ENCODE peak calls at places on chromosomes 1 and 21, in eight cellular contexts. J is heart left ventricle, U is heart right ventricle, G is endothelial cell, V is lower lobe of right lung, N is GM13977, W is esophagus muscularis mucosa, K is WTC11. P is an unnamed sample.

GRCh38 chr1:21585037-21585436 is 75.8 kb downstream of the ALPL start:
- DNase-seq in J (peak), U (peak), G (no peak), V (no peak), N (no peak), W (no peak), K (no peak), P (no peak)

GRCh38 chr1:177228721-177229088 is 57.9 kb downstream of the BRINP2 start:
- DNase-seq in J (no peak), U (no peak), G (no peak), V (no peak), N (no peak), W (no peak), K (no peak), P (no peak)

GRCh38 chr1:36968730-36969129 is 65.6 kb downstream of the GRIK3 start:
- DNase-seq in J (no peak), U (no peak), G (no peak), V (no peak), N (no peak), W (no peak), K (no peak), P (no peak)

GRCh38 chr1:84598418-84598817 is 24.2 kb upstream of the CTBS start:
- DNase-seq in J (no peak), U (no peak), G (no peak), V (no peak), N (no peak), W (no peak), K (no peak), P (no peak)

GRCh38 chr1:19203440-19203839 is 6.6 kb downstream of the UBR4 start:
- DNase-seq in J (no peak), U (peak), G (no peak), V (no peak), N (no peak), W (no peak), K (no peak), P (no peak)

GRCh38 chr1:218686258-218686657 is 341.1 kb downstream of the TGFB2 start:
- DNase-seq in J (no peak), U (no peak), G (no peak), V (no peak), N (no peak), W (no peak), K (no peak), P (no peak)

GRCh38 chr1:231499148-231499763 is 29.2 kb upstream of the TSNAX start:
- DNase-seq in J (no peak), U (no peak), G (no peak), V (no peak), N (no peak), W (no peak), K (no peak), P (no peak)

GRCh38 chr1:92408825-92409224 is 77.9 kb downstream of the GFI1 start:
- DNase-seq in J (no peak), U (no peak), G (no peak), V (no peak), N (no peak), W (peak), K (no peak), P (no peak)

GRCh38 chr21:37601915-37602314 is 235.3 kb downstream of the DYRK1A start:
- DNase-seq in J (no peak), U (no peak), G (no peak), V (no peak), N (no peak), W (no peak), K (no peak), P (no peak)

GRCh38 chr21:36534656-36535055 is 54.7 kb upstream of the CLDN14 start:
- DNase-seq in J (no peak), U (no peak), G (no peak), V (no peak), N (no peak), W (no peak), K (no peak), P (no peak)
- TF ChIP-seq CTCF in J (no peak), U (no peak), G (no peak), V (no peak), N (no peak), W (no peak), K (no peak), P (no peak)

DNA sequence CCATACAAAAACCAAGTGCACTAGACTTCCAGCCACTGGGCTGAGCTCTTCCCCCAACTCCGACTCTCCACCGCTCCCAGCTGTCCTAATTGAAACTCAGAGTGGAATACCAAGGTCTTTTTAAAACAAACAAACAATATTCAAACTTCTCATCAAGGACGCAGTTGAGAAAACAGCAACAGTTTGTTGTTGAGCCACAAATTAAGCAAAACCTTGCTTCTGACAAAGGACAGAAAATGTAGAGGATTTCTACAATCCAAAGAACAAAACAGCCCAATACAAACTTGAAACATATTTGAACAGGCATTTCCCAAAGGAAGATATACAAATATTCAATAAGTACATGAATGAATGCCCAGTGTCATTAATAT is 28.4 kb downstream of the RSPH1 start:
- DNase-seq in J (no peak), U (no peak), G (no peak), V (no peak), N (no peak), W (no peak), K (no peak), P (no peak)
- TF ChIP-seq CTCF in J (no peak), U (no peak), G (no peak), V (no peak), N (no peak), W (no peak), K (no peak), P (no peak)

GRCh38 chr1:12276225-12276624 is 46.4 kb downstream of the VPS13D start:
- DNase-seq in J (no peak), U (peak), G (peak), V (no peak), N (no peak), W (no peak), K (peak), P (no peak)
- TF ChIP-seq CTCF in J (peak), U (peak), G (peak), V (peak), N (no peak), W (peak), K (peak), P (peak)

DNA sequence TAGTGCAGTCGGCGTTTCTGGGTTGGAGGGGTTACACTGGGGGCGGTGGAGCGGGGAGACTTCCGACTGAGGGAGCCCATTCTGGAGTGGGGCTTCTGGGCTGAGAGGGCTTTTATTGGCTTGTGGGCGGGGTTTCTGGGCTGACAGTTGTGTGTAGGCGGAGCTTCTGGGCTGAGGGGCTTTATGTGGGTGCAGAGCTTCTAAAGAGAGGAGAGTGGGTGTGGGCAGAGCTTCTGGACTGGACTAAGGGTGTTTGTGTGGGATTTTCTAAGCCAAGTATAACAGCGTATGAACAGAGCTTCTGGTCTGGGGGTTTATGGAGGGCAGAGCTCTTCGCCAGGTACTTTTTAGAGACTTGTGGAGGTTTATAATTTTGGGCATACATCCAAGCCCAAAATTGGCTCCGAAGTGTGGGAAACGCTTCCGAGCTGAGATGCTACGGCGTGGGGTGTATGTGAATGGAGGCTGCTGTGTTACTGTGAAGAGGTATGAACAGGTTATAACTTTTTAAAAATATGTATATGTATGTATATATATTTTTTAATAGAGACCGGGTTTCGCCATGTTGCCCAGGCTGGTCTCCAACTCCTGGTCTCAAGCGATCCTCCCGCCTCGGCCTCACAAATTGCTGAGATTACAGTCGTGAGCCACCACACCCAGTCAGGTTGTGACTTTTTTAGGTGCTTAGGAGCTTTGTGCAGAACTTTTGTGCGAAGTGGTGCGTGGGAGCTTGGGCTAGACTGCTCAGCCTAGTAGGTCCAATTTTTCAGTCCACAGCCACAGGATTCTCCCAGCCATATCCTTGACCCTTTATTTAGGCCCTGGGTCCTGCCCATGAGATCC is 869 bp downstream of the TMEM39B start:
- DNase-seq in J (no peak), U (no peak), G (no peak), V (no peak), N (no peak), W (no peak), K (no peak), P (no peak)
- TF ChIP-seq CTCF in J (peak), U (peak), G (no peak), V (no peak), N (peak), W (no peak), K (no peak), P (peak)

GRCh38 chr1:156489935-156490293 is 10.7 kb downstream of the MEF2D start:
- DNase-seq in J (no peak), U (no peak), G (no peak), V (no peak), N (no peak), W (no peak), K (no peak), P (no peak)

GRCh38 chr1:156488566-156489165 is 11.9 kb downstream of the MEF2D start:
- DNase-seq in J (no peak), U (no peak), G (no peak), V (no peak), N (peak), W (no peak), K (no peak), P (no peak)

GRCh38 chr1:156490401-156491032 is 10.1 kb downstream of the MEF2D start:
- DNase-seq in J (peak), U (peak), G (peak), V (no peak), N (no peak), W (no peak), K (peak), P (no peak)

GRCh38 chr1:156487862-156488261 is 12.7 kb downstream of the MEF2D start:
- DNase-seq in J (no peak), U (no peak), G (no peak), V (no peak), N (peak), W (no peak), K (no peak), P (no peak)

GRCh38 chr1:156489166-156489934 is 11.2 kb downstream of the MEF2D start:
- DNase-seq in J (peak), U (peak), G (no peak), V (no peak), N (no peak), W (no peak), K (peak), P (no peak)
- TF ChIP-seq CTCF in J (peak), U (peak), G (no peak), V (no peak), N (peak), W (peak), K (no peak), P (no peak)

DNA sequence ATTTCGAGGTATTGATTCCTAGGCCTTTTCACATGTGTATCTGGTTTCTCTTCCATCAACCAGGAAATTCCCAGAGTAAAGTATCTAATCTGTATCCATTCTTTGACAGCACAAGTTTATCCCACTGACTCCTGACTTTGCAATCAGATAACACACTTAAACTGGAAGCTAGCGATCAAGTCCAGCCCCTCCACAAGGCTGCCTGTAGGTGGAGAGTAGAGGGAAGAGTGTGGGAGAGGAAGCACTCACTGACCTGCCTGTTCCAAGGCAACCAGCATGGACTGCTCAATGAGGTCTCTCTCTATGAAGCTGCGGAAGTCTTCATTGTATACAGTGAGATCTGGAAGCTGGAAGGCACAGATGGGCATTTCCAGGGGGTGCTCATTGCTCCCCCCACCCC is 30.4 kb upstream of the MTMR11 start:
- DNase-seq in J (no peak), U (no peak), G (no peak), V (no peak), N (no peak), W (no peak), K (no peak), P (no peak)
- TF ChIP-seq CTCF in J (no peak), U (no peak), G (no peak), V (no peak), N (no peak), W (no peak), K (no peak), P (no peak)

GRCh38 chr1:65063025-65063424 is 85.0 kb upstream of the AK4 start:
- DNase-seq in J (no peak), U (no peak), G (no peak), V (no peak), N (no peak), W (no peak), K (no peak), P (no peak)
- TF ChIP-seq CTCF in J (no peak), U (peak), G (no peak), V (no peak), N (peak), W (no peak), K (no peak), P (peak)

DNA sequence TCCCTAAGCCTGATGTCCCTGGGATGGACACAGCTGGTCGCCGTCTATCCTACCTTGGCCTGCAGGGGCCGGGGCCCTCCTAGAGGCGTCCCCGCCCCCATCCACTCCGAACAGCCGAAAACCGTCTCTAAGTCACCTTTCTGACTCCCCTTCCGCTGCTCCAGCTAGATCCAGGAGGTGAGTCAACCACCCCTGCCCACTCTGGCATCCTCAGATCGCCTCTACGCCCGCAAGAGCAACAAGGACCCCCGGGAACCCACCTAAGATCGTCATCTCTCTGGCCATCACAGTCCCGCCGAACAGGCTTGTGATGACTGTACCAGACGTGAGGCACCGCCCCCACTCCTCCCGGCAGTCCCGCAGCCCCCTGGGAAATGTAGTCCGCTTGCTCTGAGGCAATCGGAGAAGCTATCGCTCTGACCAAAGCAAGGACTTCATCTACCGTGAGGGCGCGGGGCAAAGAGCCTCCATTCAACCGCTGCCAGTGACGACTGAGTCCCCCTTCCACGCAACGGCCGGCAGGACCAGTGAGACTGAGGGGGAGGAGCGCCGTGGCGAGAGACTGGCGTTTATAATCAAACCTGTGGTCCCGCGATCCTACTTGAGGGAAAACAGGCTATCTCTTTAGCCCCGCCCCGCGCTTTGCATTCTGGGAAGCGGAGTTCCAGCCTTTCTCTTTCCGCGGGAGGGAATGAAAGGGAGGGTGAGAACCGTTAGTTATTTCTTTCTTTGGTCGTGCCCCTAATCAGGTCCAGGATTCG is at the start of gene HSPA13:
- DNase-seq in J (peak), U (peak), G (peak), V (peak), N (peak), W (peak), K (peak), P (peak)
- TF ChIP-seq CTCF in J (no peak), U (no peak), G (no peak), V (no peak), N (no peak), W (no peak), K (no peak), P (no peak)

GRCh38 chr1:118958937-118959631 is 29.1 kb downstream of the TBX15 start:
- DNase-seq in J (no peak), U (no peak), G (no peak), V (no peak), N (no peak), W (no peak), K (no peak), P (no peak)

GRCh38 chr1:118960567-118961136 is 27.5 kb downstream of the TBX15 start:
- DNase-seq in J (no peak), U (no peak), G (no peak), V (no peak), N (no peak), W (peak), K (no peak), P (no peak)

GRCh38 chr1:118961156-118961555 is 27.0 kb downstream of the TBX15 start:
- DNase-seq in J (no peak), U (no peak), G (no peak), V (no peak), N (no peak), W (no peak), K (no peak), P (no peak)

GRCh38 chr1:118960026-118960561 is 28.0 kb downstream of the TBX15 start:
- DNase-seq in J (no peak), U (no peak), G (no peak), V (no peak), N (no peak), W (peak), K (peak), P (no peak)

DNA sequence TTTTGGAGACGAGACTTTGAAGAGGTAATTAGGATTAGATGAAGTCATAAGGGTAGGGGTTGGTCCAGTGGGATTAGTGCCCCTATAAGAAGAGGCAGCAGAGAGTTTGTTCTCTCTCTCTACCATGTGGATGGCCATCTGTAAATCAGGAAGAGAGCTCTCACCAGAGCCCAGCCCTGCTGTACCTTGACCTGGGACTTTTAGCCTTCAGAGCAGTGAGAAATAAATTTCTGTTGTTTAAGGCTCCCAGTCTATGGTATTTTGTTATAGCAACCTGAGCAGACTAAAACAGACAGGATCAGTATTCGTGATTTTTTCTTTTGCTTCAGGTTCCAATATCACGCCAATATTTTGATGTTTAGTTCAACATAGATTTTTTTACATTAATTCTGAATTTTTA is 30.0 kb downstream of the TBX15 start:
- DNase-seq in J (no peak), U (no peak), G (no peak), V (no peak), N (no peak), W (no peak), K (no peak), P (no peak)
- TF ChIP-seq CTCF in J (no peak), U (no peak), G (no peak), V (no peak), N (no peak), W (no peak), K (no peak), P (no peak)

P was measured in osteocyte.